ENCODE peak calls at places on chromosomes 12 and 14, in five cellular contexts. J is right lobe of liver, V is tibial nerve, H is left ventricle myocardium inferior, G is mucosa of descending colon. L is an unnamed sample.

GRCh38 chr12:68675098-68675842 is 11.5 kb upstream of the NUP107 start:
- DNase-seq in H (no peak), J (no peak), G (peak; percentile 67), V (no peak), L (no peak)

GRCh38 chr12:50215033-50215432 is 47.9 kb upstream of the CERS5 start:
- DNase-seq in J (no peak), G (no peak), V (no peak), H (no peak), L (no peak)

GRCh38 chr12:92735131-92735721 is 32.4 kb downstream of the PLEKHG7 start:
- DNase-seq in H (no peak), G (no peak), J (no peak), V (no peak), L (no peak)

GRCh38 chr12:128314611-128315010 is 47.6 kb downstream of the TMEM132C start:
- DNase-seq in V (no peak), G (no peak), J (no peak), H (no peak), L (no peak)

GRCh38 chr12:117994551-117995438 is 21.7 kb upstream of the RFC5 start:
- DNase-seq in H (no peak), G (no peak), J (no peak), V (no peak), L (no peak)

GRCh38 chr12:92615703-92616102 is 87.1 kb upstream of the PLEKHG7 start:
- DNase-seq in G (no peak), H (no peak), V (no peak), J (no peak), L (no peak)

GRCh38 chr14:30283822-30284446 is 275.0 kb upstream of the G2E3 start:
- DNase-seq in J (no peak), H (no peak), G (peak; percentile 52), V (no peak), L (no peak)

GRCh38 chr12:49901986-49902385 is 1.7 kb downstream of the FAIM2 start:
- DNase-seq in H (no peak), G (no peak), J (no peak), V (no peak), L (no peak)

GRCh38 chr14:33052899-33053400 is 114.3 kb downstream of the NPAS3 start:
- DNase-seq in J (no peak), H (no peak), V (no peak), G (no peak), L (no peak)

GRCh38 chr14:39425947-39426346 is 6.3 kb downstream of the FBXO33 start:
- DNase-seq in V (no peak), H (no peak), G (no peak), J (no peak), L (no peak)

GRCh38 chr14:39428118-39428517 is 4.1 kb downstream of the FBXO33 start:
- DNase-seq in J (no peak), H (no peak), G (no peak), V (no peak), L (no peak)

GRCh38 chr14:39423793-39424192 is 8.4 kb downstream of the FBXO33 start:
- DNase-seq in H (no peak), V (no peak), J (no peak), G (no peak), L (no peak)

GRCh38 chr14:39430762-39431415 is 1.3 kb downstream of the FBXO33 start:
- DNase-seq in V (no peak), G (peak; percentile 10), H (no peak), J (no peak), L (peak; percentile 19)

DNA sequence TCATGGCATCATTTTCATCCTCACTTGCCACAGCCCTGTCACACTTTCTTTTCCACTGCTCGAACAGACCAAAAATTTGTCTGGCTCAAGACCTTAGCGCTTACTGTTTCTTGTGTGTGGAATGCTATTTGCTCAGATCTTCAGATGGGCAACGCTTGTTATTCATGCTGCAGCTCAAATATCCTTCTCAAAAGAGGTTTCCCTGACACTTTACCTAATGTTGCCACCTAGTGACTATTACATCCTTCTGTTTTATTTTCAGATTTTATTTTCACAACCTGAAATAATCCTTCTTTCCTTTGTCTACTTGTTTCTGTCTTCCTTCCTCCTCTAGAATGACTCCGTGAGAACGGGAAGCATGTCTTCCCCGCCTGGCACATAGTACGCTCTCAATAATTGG is 5.6 kb downstream of the FBXO33 start:
- DNase-seq in V (no peak), J (no peak), G (no peak), H (no peak), L (no peak)
- H3K4me3 ChIP-seq in V (no peak overlapping the region), J (no peak overlapping the region), G (no peak overlapping the region), H (no peak overlapping the region), L (no peak overlapping the region)

GRCh38 chr14:99363051-99363450 is 91.1 kb upstream of the BCL11B start:
- DNase-seq in H (no peak), J (no peak), G (no peak), V (no peak), L (no peak)

GRCh38 chr14:99363616-99364290 is 91.8 kb upstream of the BCL11B start:
- DNase-seq in V (no peak), H (no peak), G (no peak), J (no peak), L (no peak)

GRCh38 chr14:99361596-99362220 is 89.7 kb upstream of the BCL11B start:
- DNase-seq in V (no peak), J (no peak), H (no peak), G (no peak), L (no peak)

GRCh38 chr14:99359906-99360305 is 87.9 kb upstream of the BCL11B start:
- DNase-seq in V (no peak), G (no peak), J (no peak), H (no peak), L (no peak)

DNA sequence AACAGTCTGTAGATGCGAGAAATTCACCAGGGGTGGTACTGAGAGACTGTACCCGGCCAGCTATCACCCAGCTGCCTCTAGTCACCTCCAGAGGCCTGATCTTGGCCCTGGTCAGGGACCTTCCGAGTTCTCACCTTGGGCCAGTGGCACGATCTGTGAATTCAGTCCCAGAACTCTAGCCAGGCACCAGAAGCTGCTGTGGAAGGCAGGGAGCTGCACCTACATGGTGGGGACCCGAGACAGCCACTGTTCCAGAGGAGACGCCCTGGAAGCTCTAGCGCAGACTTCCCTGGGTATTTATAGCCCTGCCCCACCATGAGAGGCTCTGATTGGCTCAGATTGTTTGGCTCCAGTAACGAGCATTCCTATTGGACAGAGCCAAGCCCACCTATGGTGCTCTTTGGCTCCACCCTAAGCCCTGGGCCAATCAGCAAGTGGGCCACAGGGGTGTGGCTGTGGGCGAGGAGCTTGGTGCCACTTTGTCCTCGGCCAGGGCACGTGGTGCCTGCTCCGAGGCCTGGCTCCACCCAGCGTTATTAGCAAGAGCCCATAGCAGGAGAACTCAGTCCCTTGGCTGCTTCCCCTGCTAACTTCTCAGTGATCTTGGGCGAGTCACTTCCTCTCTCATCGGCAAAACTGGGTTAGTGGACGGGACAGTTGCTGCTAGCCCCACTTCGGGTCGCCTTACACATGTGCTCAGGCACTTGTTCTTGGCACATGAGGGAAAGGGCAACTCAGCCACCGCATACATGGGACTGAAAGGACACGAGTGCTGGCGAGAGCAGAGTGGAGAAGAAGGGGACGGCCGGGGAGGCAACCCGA is 89.0 kb upstream of the BCL11B start:
- DNase-seq in H (no peak), J (no peak), V (no peak), G (no peak), L (no peak)
- H3K4me1 ChIP-seq in H (no peaks in the 10 kb centered on the region), J (no peaks in the 10 kb centered on the region), V (no peaks in the 10 kb centered on the region), G (no peaks in the 10 kb centered on the region), L (no peaks in the 10 kb centered on the region)

DNA sequence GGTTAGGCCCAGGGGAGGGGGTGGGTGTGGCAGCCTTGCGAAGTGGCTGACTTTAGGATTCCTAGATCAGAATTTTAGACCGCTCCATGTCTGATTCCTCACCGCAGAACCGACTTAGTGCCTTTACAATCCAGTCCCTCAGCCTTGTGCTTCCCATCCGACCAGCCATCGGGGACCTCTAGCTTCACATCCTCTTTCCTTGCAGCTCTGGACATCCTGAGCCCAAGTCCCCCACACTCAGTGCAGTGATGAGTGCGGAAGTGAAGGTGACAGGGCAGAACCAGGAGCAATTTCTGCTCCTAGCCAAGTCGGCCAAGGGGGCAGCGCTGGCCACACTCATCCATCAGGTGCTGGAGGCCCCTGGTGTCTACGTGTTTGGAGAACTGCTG is 557 bp downstream of the COPS7A start:
- DNase-seq in H (no peak), V (no peak), J (no peak), G (peak; percentile 35), L (peak; percentile 39)
- TF ChIP-seq CTCF in H (no peak), V (no peak), J (no peak), G (no peak), L (no peak)

GRCh38 chr12:79900199-79900598 is 34.7 kb downstream of the PPP1R12A start:
- DNase-seq in V (no peak), H (no peak), G (no peak), J (no peak), L (no peak)

GRCh38 chr12:79897617-79898016 is 37.3 kb downstream of the PPP1R12A start:
- DNase-seq in H (no peak), V (no peak), J (no peak), G (no peak), L (no peak)

GRCh38 chr12:79895041-79895440 is 39.9 kb downstream of the PPP1R12A start:
- DNase-seq in G (no peak), V (no peak), H (no peak), J (no peak), L (no peak)

GRCh38 chr12:79891506-79892162 is 43.3 kb downstream of the PPP1R12A start:
- DNase-seq in J (no peak), V (no peak), G (no peak), H (no peak), L (no peak)

GRCh38 chr12:79895804-79896203 is 39.1 kb downstream of the PPP1R12A start:
- DNase-seq in H (no peak), V (no peak), J (no peak), G (no peak), L (no peak)
- H3K4me3 ChIP-seq in H (no peak overlapping the region), V (no peak overlapping the region), J (no peak overlapping the region), G (no peak overlapping the region), L (no peak overlapping the region)

DNA sequence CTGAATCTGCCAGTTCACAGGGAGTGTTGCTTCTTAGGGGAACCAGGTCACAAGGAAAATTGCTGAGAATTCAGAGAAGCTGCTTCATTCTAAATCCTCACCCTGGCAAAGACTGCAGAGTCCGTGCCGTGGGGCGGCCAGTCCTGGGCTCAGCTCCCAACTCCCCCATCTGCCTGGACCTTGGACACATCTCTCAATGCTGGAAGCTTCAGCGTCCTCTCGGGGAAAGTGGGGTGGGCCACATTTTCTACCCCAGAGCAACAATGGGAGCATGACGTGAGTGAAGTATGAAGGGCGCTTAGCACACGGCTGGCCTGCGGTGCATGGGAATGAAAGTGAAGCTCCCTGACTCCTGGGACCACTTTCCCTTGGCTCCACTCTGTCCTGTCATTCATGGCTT is 31.2 kb downstream of the HVCN1 start:
- DNase-seq in G (no peak), H (no peak), V (no peak), J (no peak), L (no peak)
- H3K4me1 ChIP-seq in G (no peaks in the 10 kb centered on the region), H (peaks cover 13% of the 10 kb centered on the region), V (no peaks in the 10 kb centered on the region), J (no peaks in the 10 kb centered on the region), L (no peaks in the 10 kb centered on the region)